ENCODE peak calls at places on chromosomes 7 and 10, in nine cellular contexts. A is breast epithelium, R is tibial nerve, P is gastrocnemius medialis, Y is adrenal gland, W is transverse colon, G is testis, Z is Peyer's patch, X is right lobe of liver. L is an unnamed sample.

GRCh38 chr7:16367115-16367514 is 54.2 kb downstream of the CRPPA start:
- DNase-seq in A (no peak), R (no peak), P (no peak), Y (no peak), W (no peak), G (no peak), Z (no peak), X (no peak), L (no peak)

GRCh38 chr7:156168434-156168833 is 356.2 kb upstream of the SHH start:
- DNase-seq in A (no peak), R (no peak), P (no peak), Y (no peak), W (no peak), G (no peak), Z (no peak), X (no peak), L (peak; percentile 72)

GRCh38 chr7:77460057-77460486 is 43.9 kb upstream of the GSAP start:
- DNase-seq in A (no peak), R (no peak), P (no peak), Y (no peak), W (peak; percentile 26), G (no peak), Z (no peak), X (no peak), L (no peak)

GRCh38 chr10:84256510-84257342 is 11.9 kb downstream of the RGR start:
- DNase-seq in A (no peak), R (peak; percentile 21), P (no peak), Y (peak; percentile 31), W (peak; percentile 56), G (peak; percentile 69), Z (peak; percentile 61), X (no peak), L (no peak)

GRCh38 chr10:74786126-74786525 is 40.3 kb upstream of the KAT6B start:
- DNase-seq in A (no peak), R (no peak), P (no peak), Y (no peak), W (no peak), G (no peak), Z (no peak), X (no peak), L (no peak)

GRCh38 chr7:82444220-82445049 is 858 bp upstream of the CACNA2D1 start:
- DNase-seq in A (no peak), R (no peak), P (peak; percentile 24), Y (no peak), W (no peak), G (peak; percentile 44), Z (peak; percentile 57), X (no peak), L (peak; percentile 17)

GRCh38 chr10:114649217-114649906 is 8.7 kb downstream of the ABLIM1 start:
- DNase-seq in A (no peak), R (no peak), P (no peak), Y (no peak), W (no peak), G (no peak), Z (no peak), X (no peak), L (no peak)

GRCh38 chr7:122304604-122304975 is at the start of gene FEZF1:
- DNase-seq in A (no peak), R (no peak), P (no peak), Y (no peak), W (no peak), G (no peak), Z (no peak), X (peak; percentile 74), L (no peak)

GRCh38 chr10:104868231-104868630 is 227.1 kb downstream of the SORCS3 start:
- DNase-seq in A (no peak), R (no peak), P (no peak), Y (no peak), W (no peak), G (no peak), Z (no peak), X (no peak), L (no peak)

GRCh38 chr10:5538446-5538845 is 13.7 kb downstream of the CALML3 start:
- DNase-seq in A (peak; percentile 64), R (no peak), P (no peak), Y (no peak), W (peak; percentile 6), G (no peak), Z (peak; percentile 7), X (no peak), L (peak; percentile 79)

GRCh38 chr10:49334993-49335972 is 36.3 kb downstream of the C10orf71 start:
- DNase-seq in A (no peak), R (no peak), P (no peak), Y (no peak), W (no peak), G (no peak), Z (no peak), X (no peak), L (no peak)

GRCh38 chr7:103446046-103446520 is at the start of gene SLC26A5:
- DNase-seq in A (no peak), R (no peak), P (no peak), Y (no peak), W (peak; percentile 62), G (peak; percentile 25), Z (peak; percentile 75), X (no peak), L (no peak)

GRCh38 chr7:100119701-100120517 is 475 bp downstream of the CNPY4 start:
- DNase-seq in A (peak; percentile 52), R (peak; percentile 72), P (peak; percentile 45), Y (peak; percentile 69), W (peak; percentile 68), G (peak; percentile 79), Z (no peak), X (peak; percentile 67), L (peak; percentile 64)

GRCh38 chr7:27346531-27347260 is 104.1 kb downstream of the EVX1 start:
- DNase-seq in A (peak; percentile 30), R (peak; percentile 30), P (no peak), Y (peak; percentile 75), W (peak; percentile 48), G (peak; percentile 20), Z (no peak), X (no peak), L (no peak)

GRCh38 chr10:130283234-130283574 is 147.0 kb downstream of the GLRX3 start:
- DNase-seq in A (no peak), R (no peak), P (no peak), Y (no peak), W (no peak), G (no peak), Z (no peak), X (no peak), L (no peak)

GRCh38 chr7:157612009-157612663 is 275.3 kb downstream of the DNAJB6 start:
- DNase-seq in A (no peak), R (no peak), P (no peak), Y (no peak), W (no peak), G (no peak), Z (no peak), X (no peak), L (no peak)
- H3K4me3 ChIP-seq in A (peak overlapping the region; percentile 49), R (no peak overlapping the region), P (no peak overlapping the region), Y (no peak overlapping the region), W (peak overlapping the region; percentile 46), G (peak overlapping the region; percentile 67), Z (peak overlapping the region; percentile 37), X (no peak overlapping the region), L (no peak overlapping the region)

GRCh38 chr7:29274156-29275017 is 79.8 kb downstream of the CHN2 start:
- DNase-seq in A (no peak), R (no peak), P (no peak), Y (no peak), W (no peak), G (no peak), Z (no peak), X (no peak), L (no peak)

GRCh38 chr7:29275018-29275318 is 80.4 kb downstream of the CHN2 start:
- DNase-seq in A (no peak), R (no peak), P (no peak), Y (no peak), W (no peak), G (no peak), Z (no peak), X (no peak), L (no peak)

GRCh38 chr7:29269941-29270340 is 75.4 kb downstream of the CHN2 start:
- DNase-seq in A (no peak), R (no peak), P (no peak), Y (no peak), W (no peak), G (no peak), Z (no peak), X (no peak), L (no peak)

GRCh38 chr7:29270579-29270978 is 76.0 kb downstream of the CHN2 start:
- DNase-seq in A (no peak), R (no peak), P (no peak), Y (peak; percentile 25), W (no peak), G (no peak), Z (no peak), X (no peak), L (no peak)

GRCh38 chr7:29270979-29271658 is 76.5 kb downstream of the CHN2 start:
- DNase-seq in A (no peak), R (no peak), P (no peak), Y (peak; percentile 71), W (no peak), G (no peak), Z (no peak), X (no peak), L (no peak)
- TF ChIP-seq POLR2A in A (no peak), R (no peak), P (no peak), Y (no peak), W (no peak), G (no peak), Z (no peak), X (peak; percentile 16), L (no peak)

GRCh38 chr10:99358101-99358500 is 28.9 kb downstream of the CNNM1 start:
- DNase-seq in A (no peak), R (no peak), P (no peak), Y (no peak), W (no peak), G (no peak), Z (no peak), X (no peak), L (no peak)

GRCh38 chr10:99347672-99348071 is 18.5 kb downstream of the CNNM1 start:
- DNase-seq in A (no peak), R (no peak), P (no peak), Y (no peak), W (no peak), G (peak; percentile 62), Z (no peak), X (no peak), L (no peak)

GRCh38 chr10:99357691-99358090 is 28.5 kb downstream of the CNNM1 start:
- DNase-seq in A (no peak), R (no peak), P (no peak), Y (no peak), W (no peak), G (peak; percentile 42), Z (no peak), X (no peak), L (no peak)

DNA sequence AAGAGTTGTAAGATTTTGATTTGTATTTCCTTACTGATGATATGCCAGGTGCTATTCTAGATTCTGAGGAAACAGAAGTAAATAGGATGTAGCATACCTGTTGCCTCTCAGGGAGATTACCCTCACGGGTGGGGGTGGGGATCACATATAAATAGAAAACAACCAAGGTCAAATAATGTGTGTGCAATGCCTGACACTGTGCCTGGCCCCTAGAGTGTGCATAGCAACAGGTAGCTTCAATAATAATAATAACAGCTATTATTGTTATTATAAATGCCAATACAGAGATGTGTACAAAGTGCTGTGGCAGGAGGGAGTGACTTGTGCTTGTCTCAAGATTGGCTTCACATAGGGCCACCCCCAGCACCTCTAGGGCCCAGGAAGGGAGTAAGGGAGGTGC is 24.0 kb downstream of the CNNM1 start:
- DNase-seq in A (no peak), R (no peak), P (no peak), Y (no peak), W (no peak), G (no peak), Z (no peak), X (no peak), L (no peak)
- TF ChIP-seq CTCF in A (no peak), R (no peak), P (no peak), Y (no peak), W (no peak), G (no peak), Z (no peak), X (no peak), L (no peak)

GRCh38 chr7:158495256-158495655 is 92.4 kb downstream of the PTPRN2 start:
- DNase-seq in A (no peak), R (no peak), P (no peak), Y (no peak), W (no peak), G (no peak), Z (peak; percentile 41), X (no peak), L (no peak)
- H3K4me3 ChIP-seq in A (no peak overlapping the region), R (no peak overlapping the region), P (no peak overlapping the region), Y (no peak overlapping the region), W (no peak overlapping the region), G (no peak overlapping the region), Z (no peak overlapping the region), X (no peak overlapping the region), L (no peak overlapping the region)